ENCODE peak calls at places on chromosomes 12 and 14, in four cellular contexts. O is cardiac muscle cell, U is GM12865, B is transverse colon. A is an unnamed sample.

GRCh38 chr12:106205208-106206069 is 42.4 kb downstream of the CKAP4 start:
- DNase-seq in O (no peak), B (no peak), U (peak), A (no peak)

GRCh38 chr12:117685115-117685926 is 283.5 kb downstream of the KSR2 start:
- DNase-seq in U (no peak), O (peak), B (peak), A (no peak)

GRCh38 chr14:50311337-50311973 is 574 bp downstream of the L2HGDH start:
- DNase-seq in U (no peak), B (no peak), O (no peak), A (peak)

GRCh38 chr14:92553456-92553855 is 39.9 kb downstream of the RIN3 start:
- DNase-seq in O (peak), U (peak), B (no peak), A (no peak)

GRCh38 chr14:90300649-90301048 is 31.1 kb downstream of the NRDE2 start:
- DNase-seq in O (peak), U (no peak), B (no peak), A (no peak)

GRCh38 chr12:123105427-123105826 is 45.5 kb downstream of the PITPNM2 start:
- DNase-seq in U (no peak), B (no peak), O (no peak), A (no peak)

GRCh38 chr12:75961878-75962277 is 69.7 kb downstream of the PHLDA1 start:
- DNase-seq in U (no peak), B (no peak), O (no peak), A (no peak)

GRCh38 chr12:67320614-67321305 is 51.6 kb downstream of the CAND1 start:
- DNase-seq in O (no peak), B (no peak), U (no peak), A (no peak)

GRCh38 chr14:20630340-20631022 is 11.0 kb downstream of the OR6S1 start:
- DNase-seq in B (peak), O (peak), U (peak), A (peak)

GRCh38 chr12:56622535-56622934 is 7.6 kb downstream of the BAZ2A start:
- DNase-seq in B (no peak), O (no peak), U (no peak), A (no peak)

DNA sequence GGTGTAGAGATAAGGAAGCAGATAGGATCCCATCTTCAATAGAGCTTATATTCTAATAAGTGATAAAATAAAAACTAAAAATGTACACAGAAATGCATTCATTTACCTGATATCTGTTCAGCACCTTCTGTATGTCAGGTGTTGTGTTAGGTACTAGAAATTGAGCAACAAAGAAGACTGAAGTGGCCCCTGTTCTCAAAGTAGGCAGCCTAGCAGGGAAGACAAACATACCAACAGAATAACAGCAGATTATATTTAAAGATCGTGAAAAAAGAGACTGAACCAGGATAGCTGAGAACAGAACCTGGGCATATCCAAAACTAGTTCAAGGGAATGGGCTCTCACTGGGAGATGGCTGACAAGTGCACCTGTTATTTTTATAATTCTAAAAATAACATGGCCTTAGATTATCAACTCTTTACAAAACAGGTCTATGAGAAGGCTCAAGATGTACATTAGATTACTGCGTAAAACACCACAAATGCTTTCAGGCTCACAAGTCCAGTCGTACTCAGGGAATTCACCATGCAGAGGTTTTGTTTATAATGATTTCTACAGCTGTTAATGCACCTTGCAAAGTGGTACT is 16.3 kb downstream of the ANO6 start:
- DNase-seq in U (no peak), O (no peak), B (no peak), A (no peak)
- TF ChIP-seq CTCF in U (no peak), O (no peak), B (no peak), A (no peak)

GRCh38 chr14:29716150-29716549 is 211.5 kb downstream of the PRKD1 start:
- DNase-seq in O (peak), B (no peak), U (no peak), A (no peak)
- TF ChIP-seq CTCF in O (no peak), B (no peak), U (no peak), A (no peak)

GRCh38 chr12:25825494-25825893 is 133.0 kb upstream of the RASSF8 start:
- DNase-seq in O (no peak), B (no peak), U (no peak), A (no peak)
- TF ChIP-seq CTCF in O (no peak), B (no peak), U (peak), A (no peak)

GRCh38 chr12:96399919-96400630 is at the start of gene CDK17:
- DNase-seq in B (peak), O (peak), U (peak), A (peak)
- TF ChIP-seq CTCF in B (no peak), O (peak), U (peak), A (peak)

GRCh38 chr12:54359762-54360351 is 4.4 kb downstream of the GPR84 start:
- DNase-seq in O (no peak), U (no peak), B (no peak), A (no peak)

GRCh38 chr12:54360717-54361456 is 3.4 kb downstream of the GPR84 start:
- DNase-seq in B (peak), U (peak), O (peak), A (peak)

GRCh38 chr12:54363047-54363446 is 1.2 kb downstream of the GPR84 start:
- DNase-seq in U (no peak), B (no peak), O (no peak), A (no peak)

GRCh38 chr12:54364413-54364812 is at the start of gene GPR84:
- DNase-seq in U (peak), B (no peak), O (peak), A (no peak)

DNA sequence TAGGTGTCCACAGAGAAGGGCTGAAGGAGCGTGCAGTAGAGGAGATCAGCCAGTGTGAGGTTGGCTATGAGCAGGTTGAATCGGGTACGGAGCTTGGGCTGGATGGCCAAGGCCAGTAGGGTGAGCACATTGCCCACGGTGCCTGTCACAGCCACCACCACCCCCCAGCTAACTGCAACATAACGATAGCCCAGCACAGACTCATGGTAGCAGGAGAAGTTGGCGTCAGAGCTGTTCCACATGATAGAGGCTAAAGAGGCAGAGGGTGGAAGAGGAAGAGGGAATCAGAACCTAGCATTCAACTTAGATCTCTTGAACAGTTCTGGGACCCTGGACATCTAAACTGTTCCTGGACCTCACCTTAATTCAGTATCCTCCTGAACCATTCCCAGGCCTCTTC is 676 bp downstream of the GPR84 start:
- DNase-seq in O (no peak), B (no peak), U (no peak), A (no peak)
- TF ChIP-seq CTCF in O (no peak), B (no peak), U (no peak), A (no peak)

GRCh38 chr12:124445121-124445718 is 122.2 kb downstream of the NCOR2 start:
- DNase-seq in U (no peak), B (no peak), O (no peak), A (no peak)
- TF ChIP-seq CTCF in U (no peak), B (no peak), O (no peak), A (no peak)

GRCh38 chr12:3646561-3647241 is 106.2 kb downstream of the CRACR2A start:
- DNase-seq in O (peak), U (no peak), B (no peak), A (no peak)

GRCh38 chr12:3647504-3647903 is 105.4 kb downstream of the CRACR2A start:
- DNase-seq in B (no peak), U (no peak), O (no peak), A (no peak)

GRCh38 chr12:3641428-3641883 is 111.5 kb downstream of the CRACR2A start:
- DNase-seq in U (no peak), B (no peak), O (peak), A (no peak)

DNA sequence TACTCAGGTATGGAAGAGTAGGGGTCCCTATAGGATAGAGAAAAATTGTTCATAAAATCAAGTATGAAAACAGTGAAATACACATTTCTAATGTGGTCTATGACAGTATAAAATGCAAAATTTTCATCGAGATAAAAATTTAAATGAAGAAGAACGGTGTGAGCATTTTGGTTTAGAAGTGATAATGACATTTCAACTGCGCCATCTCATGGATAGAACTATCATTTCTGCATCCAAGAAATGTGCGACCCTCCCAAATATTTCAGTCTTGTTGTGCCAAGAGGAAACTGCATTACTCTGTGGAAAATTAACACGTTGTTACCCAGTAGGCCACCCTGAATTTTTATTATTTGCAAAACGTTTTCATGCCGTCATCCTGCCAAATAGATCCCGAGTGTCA is 108.8 kb downstream of the CRACR2A start:
- DNase-seq in O (no peak), U (no peak), B (no peak), A (no peak)
- TF ChIP-seq CTCF in O (no peak), U (no peak), B (no peak), A (no peak)

A was measured in GM20000.